ENCODE peak calls at places on chromosome 1, in eight cellular contexts. One of them, this sample, is unnamed.

GRCh38 chr1:229420765-229421164 is 13.1 kb downstream of the ACTA1 start:
- DNase-seq in B cell: no peak
- DNase-seq in H1: no peak
- DNase-seq in mucosa of descending colon: peak
- DNase-seq in kidney epithelial cell: no peak
- DNase-seq in lower lobe of right lung: no peak
- DNase-seq in right lobe of liver: no peak
- DNase-seq in SK-N-SH: no peak
- DNase-seq in this sample: no peak

GRCh38 chr1:160097911-160098851 is at the start of gene IGSF8:
- DNase-seq in B cell: peak
- DNase-seq in H1: no peak
- DNase-seq in mucosa of descending colon: peak
- DNase-seq in kidney epithelial cell: no peak
- DNase-seq in lower lobe of right lung: peak
- DNase-seq in right lobe of liver: peak
- DNase-seq in SK-N-SH: peak
- DNase-seq in this sample: peak

GRCh38 chr1:66176828-66177227 is 357.1 kb upstream of the SGIP1 start:
- DNase-seq in B cell: no peak
- DNase-seq in H1: no peak
- DNase-seq in mucosa of descending colon: no peak
- DNase-seq in kidney epithelial cell: no peak
- DNase-seq in lower lobe of right lung: no peak
- DNase-seq in right lobe of liver: no peak
- DNase-seq in SK-N-SH: no peak
- DNase-seq in this sample: no peak

GRCh38 chr1:9101510-9102146 is 27.3 kb downstream of the GPR157 start:
- DNase-seq in B cell: peak
- DNase-seq in H1: peak
- DNase-seq in mucosa of descending colon: peak
- DNase-seq in kidney epithelial cell: no peak
- DNase-seq in lower lobe of right lung: no peak
- DNase-seq in right lobe of liver: no peak
- DNase-seq in SK-N-SH: peak
- DNase-seq in this sample: peak

GRCh38 chr1:151221616-151222015 is 23.3 kb downstream of the PIP5K1A start:
- DNase-seq in B cell: no peak
- DNase-seq in H1: no peak
- DNase-seq in mucosa of descending colon: no peak
- DNase-seq in kidney epithelial cell: no peak
- DNase-seq in lower lobe of right lung: no peak
- DNase-seq in right lobe of liver: no peak
- DNase-seq in SK-N-SH: no peak
- DNase-seq in this sample: no peak

GRCh38 chr1:162706003-162706402 is 73.7 kb downstream of the DDR2 start:
- DNase-seq in B cell: no peak
- DNase-seq in H1: no peak
- DNase-seq in mucosa of descending colon: no peak
- DNase-seq in kidney epithelial cell: no peak
- DNase-seq in lower lobe of right lung: no peak
- DNase-seq in right lobe of liver: no peak
- DNase-seq in SK-N-SH: peak
- DNase-seq in this sample: no peak

GRCh38 chr1:212737559-212737958 is 37.9 kb upstream of the BATF3 start:
- DNase-seq in B cell: no peak
- DNase-seq in H1: no peak
- DNase-seq in mucosa of descending colon: no peak
- DNase-seq in kidney epithelial cell: no peak
- DNase-seq in lower lobe of right lung: no peak
- DNase-seq in right lobe of liver: no peak
- DNase-seq in SK-N-SH: no peak
- DNase-seq in this sample: no peak

GRCh38 chr1:196677781-196678509 is 26.1 kb downstream of the CFH start:
- DNase-seq in B cell: no peak
- DNase-seq in H1: no peak
- DNase-seq in mucosa of descending colon: no peak
- DNase-seq in kidney epithelial cell: no peak
- DNase-seq in lower lobe of right lung: no peak
- DNase-seq in right lobe of liver: no peak
- DNase-seq in SK-N-SH: no peak
- DNase-seq in this sample: no peak

GRCh38 chr1:232578681-232579195 is 51.2 kb downstream of the SIPA1L2 start:
- DNase-seq in B cell: no peak
- DNase-seq in H1: no peak
- DNase-seq in mucosa of descending colon: no peak
- DNase-seq in kidney epithelial cell: no peak
- DNase-seq in lower lobe of right lung: no peak
- DNase-seq in right lobe of liver: no peak
- DNase-seq in SK-N-SH: no peak
- DNase-seq in this sample: no peak

GRCh38 chr1:203069028-203069804 is 16.6 kb downstream of the MYOG start:
- DNase-seq in B cell: no peak
- DNase-seq in H1: no peak
- DNase-seq in mucosa of descending colon: no peak
- DNase-seq in kidney epithelial cell: no peak
- DNase-seq in lower lobe of right lung: no peak
- DNase-seq in right lobe of liver: no peak
- DNase-seq in SK-N-SH: peak
- DNase-seq in this sample: no peak

GRCh38 chr1:22750671-22751016 is 40.0 kb downstream of the EPHB2 start:
- DNase-seq in B cell: no peak
- DNase-seq in H1: no peak
- DNase-seq in mucosa of descending colon: no peak
- DNase-seq in kidney epithelial cell: no peak
- DNase-seq in lower lobe of right lung: no peak
- DNase-seq in right lobe of liver: no peak
- DNase-seq in SK-N-SH: no peak
- DNase-seq in this sample: no peak

GRCh38 chr1:230797376-230798186 is 50.4 kb downstream of the CAPN9 start:
- DNase-seq in B cell: no peak
- DNase-seq in H1: no peak
- DNase-seq in mucosa of descending colon: peak
- DNase-seq in kidney epithelial cell: peak
- DNase-seq in lower lobe of right lung: no peak
- DNase-seq in right lobe of liver: no peak
- DNase-seq in SK-N-SH: peak
- DNase-seq in this sample: no peak

GRCh38 chr1:44031051-44031899 is at the start of gene SLC6A9:
- DNase-seq in B cell: no peak
- DNase-seq in H1: peak
- DNase-seq in mucosa of descending colon: peak
- DNase-seq in kidney epithelial cell: no peak
- DNase-seq in lower lobe of right lung: peak
- DNase-seq in right lobe of liver: peak
- DNase-seq in SK-N-SH: peak
- DNase-seq in this sample: no peak

GRCh38 chr1:44030606-44031050 is 634 bp downstream of the SLC6A9 start:
- DNase-seq in B cell: peak
- DNase-seq in H1: no peak
- DNase-seq in mucosa of descending colon: no peak
- DNase-seq in kidney epithelial cell: no peak
- DNase-seq in lower lobe of right lung: no peak
- DNase-seq in right lobe of liver: no peak
- DNase-seq in SK-N-SH: peak
- DNase-seq in this sample: peak

GRCh38 chr1:44027320-44027719 is 3.9 kb downstream of the SLC6A9 start:
- DNase-seq in B cell: peak
- DNase-seq in H1: no peak
- DNase-seq in mucosa of descending colon: no peak
- DNase-seq in kidney epithelial cell: no peak
- DNase-seq in lower lobe of right lung: no peak
- DNase-seq in right lobe of liver: no peak
- DNase-seq in SK-N-SH: no peak
- DNase-seq in this sample: no peak

GRCh38 chr1:44029911-44030605 is 1.2 kb downstream of the SLC6A9 start:
- DNase-seq in B cell: peak
- DNase-seq in H1: no peak
- DNase-seq in mucosa of descending colon: peak
- DNase-seq in kidney epithelial cell: peak
- DNase-seq in lower lobe of right lung: peak
- DNase-seq in right lobe of liver: peak
- DNase-seq in SK-N-SH: peak
- DNase-seq in this sample: peak

DNA sequence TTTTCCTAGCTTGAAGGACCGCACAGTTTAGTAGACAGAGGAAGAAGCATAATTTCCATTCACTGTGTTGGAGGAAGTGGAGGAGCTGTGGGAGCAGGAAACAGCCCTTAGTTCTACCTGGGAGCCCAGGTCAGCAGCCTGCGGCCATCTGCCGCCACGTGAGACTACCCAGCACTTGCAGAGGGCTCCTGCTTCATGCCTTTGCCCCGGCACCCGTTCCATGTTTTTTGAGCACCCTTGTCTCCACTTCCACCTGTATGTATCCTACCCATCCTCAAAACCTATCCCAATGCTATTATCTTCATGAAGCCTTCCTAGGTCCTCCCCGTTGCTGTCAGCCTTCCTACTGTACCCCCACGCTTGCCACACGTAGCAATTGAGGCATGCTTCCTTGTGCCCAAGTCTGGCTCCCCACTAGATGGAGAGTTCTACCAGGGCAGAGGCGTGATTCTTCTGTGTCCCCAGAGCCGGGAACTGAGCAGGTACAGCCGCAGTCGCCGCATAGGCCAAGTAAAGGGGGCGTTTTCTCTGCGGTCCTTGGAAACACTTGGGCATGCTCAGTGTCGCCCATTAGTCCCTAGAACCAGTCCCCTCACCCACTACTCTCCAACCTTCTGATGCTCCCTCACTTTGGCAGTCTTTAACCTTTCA is 1.9 kb downstream of the SLC6A9 start:
- DNase-seq in B cell: peak
- DNase-seq in H1: no peak
- DNase-seq in mucosa of descending colon: no peak
- DNase-seq in kidney epithelial cell: no peak
- DNase-seq in lower lobe of right lung: no peak
- DNase-seq in right lobe of liver: no peak
- DNase-seq in SK-N-SH: peak
- DNase-seq in this sample: peak
- TF ChIP-seq CTCF in B cell: no peak
- TF ChIP-seq CTCF in H1: no peak
- TF ChIP-seq CTCF in mucosa of descending colon: no peak
- TF ChIP-seq CTCF in kidney epithelial cell: no peak
- TF ChIP-seq CTCF in lower lobe of right lung: no peak
- TF ChIP-seq CTCF in right lobe of liver: no peak
- TF ChIP-seq CTCF in SK-N-SH: no peak
- TF ChIP-seq CTCF in this sample: no peak

DNA sequence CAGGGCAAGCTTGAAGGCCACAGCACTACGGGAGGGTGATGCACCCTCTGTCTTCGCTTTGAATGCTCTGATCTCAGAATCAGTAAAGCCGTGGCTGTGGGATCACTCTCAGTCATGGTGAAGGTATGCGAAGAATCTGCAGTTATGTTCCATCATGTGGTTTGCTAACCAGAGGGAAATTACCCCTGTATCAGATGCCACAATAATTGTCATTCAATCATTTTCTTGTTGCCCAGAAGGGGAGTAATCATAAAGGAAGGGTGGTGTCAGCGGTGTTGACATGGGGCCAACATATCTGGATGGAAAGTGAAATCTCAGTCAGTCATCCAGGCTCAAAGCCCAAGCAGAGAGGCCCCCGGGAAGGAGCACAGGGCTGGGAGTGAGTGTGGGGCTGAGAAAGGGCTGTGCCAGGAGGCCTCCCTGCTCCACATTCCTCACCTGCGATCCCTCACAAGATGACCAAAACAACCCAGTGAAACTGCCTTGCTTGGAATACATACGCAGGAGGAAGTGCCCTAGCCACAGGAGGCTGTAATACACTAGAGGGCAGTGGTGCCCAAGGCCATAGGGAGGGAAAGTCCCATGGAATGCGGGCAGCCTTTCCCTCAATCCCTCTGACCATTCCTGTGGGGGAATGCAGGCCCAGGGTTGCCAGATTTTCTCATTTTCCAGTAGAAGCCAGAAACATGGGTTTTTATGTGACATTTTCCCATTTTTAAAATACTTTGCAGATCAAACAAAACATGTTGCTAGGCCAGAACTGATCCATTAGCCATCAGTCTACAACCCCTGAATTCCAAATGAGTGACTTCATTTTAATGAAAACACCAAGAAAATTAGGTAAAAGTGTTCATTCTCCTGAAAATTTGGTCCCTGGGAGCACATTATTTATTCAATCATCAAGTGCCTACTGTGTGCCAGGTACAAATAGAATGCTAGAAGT is 95.7 kb upstream of the VANGL1 start:
- DNase-seq in B cell: no peak
- DNase-seq in H1: peak
- DNase-seq in mucosa of descending colon: peak
- DNase-seq in kidney epithelial cell: peak
- DNase-seq in lower lobe of right lung: no peak
- DNase-seq in right lobe of liver: no peak
- DNase-seq in SK-N-SH: peak
- DNase-seq in this sample: peak
- TF ChIP-seq CTCF in B cell: no peak
- TF ChIP-seq CTCF in H1: peak
- TF ChIP-seq CTCF in mucosa of descending colon: peak
- TF ChIP-seq CTCF in kidney epithelial cell: peak
- TF ChIP-seq CTCF in lower lobe of right lung: peak
- TF ChIP-seq CTCF in right lobe of liver: peak
- TF ChIP-seq CTCF in SK-N-SH: peak
- TF ChIP-seq CTCF in this sample: peak

DNA sequence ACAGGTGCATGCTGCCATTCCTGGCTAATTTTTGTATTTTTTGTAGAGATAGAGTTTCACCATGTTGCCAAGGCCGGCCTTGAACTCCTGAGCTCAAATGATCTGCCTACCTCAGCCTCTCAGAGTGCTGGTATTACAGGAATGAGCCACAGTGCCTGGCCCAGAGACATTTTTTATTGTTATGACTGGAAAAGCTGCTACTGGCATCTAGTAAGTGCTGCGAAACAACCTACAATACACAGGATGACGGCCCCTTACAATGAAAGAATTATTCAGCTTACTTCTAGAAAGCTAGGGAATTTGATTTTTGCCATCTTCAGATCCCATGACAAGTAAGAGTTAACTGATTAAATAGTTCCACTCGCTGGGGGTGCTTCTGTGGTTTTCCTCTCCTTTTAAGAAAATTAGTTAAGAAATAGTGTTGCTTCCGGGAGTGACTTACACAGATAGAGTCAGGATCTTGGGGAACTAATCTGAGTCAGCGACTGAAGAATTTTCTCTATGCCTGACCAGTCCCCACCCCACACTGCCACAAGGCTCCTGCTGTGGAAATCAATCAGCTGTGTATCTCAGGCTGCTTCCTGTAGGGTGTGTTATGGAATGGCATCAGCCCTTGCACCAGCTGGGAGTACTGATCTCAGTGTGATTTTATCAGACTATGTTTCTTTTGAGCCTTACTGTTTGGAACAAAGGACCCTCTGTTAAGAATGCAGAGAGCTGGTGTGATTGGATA is 93.0 kb upstream of the BMP8A start:
- DNase-seq in B cell: no peak
- DNase-seq in H1: no peak
- DNase-seq in mucosa of descending colon: peak
- DNase-seq in kidney epithelial cell: peak
- DNase-seq in lower lobe of right lung: peak
- DNase-seq in right lobe of liver: no peak
- DNase-seq in SK-N-SH: peak
- DNase-seq in this sample: no peak
- TF ChIP-seq CTCF in B cell: no peak
- TF ChIP-seq CTCF in H1: no peak
- TF ChIP-seq CTCF in mucosa of descending colon: no peak
- TF ChIP-seq CTCF in kidney epithelial cell: peak
- TF ChIP-seq CTCF in lower lobe of right lung: no peak
- TF ChIP-seq CTCF in right lobe of liver: no peak
- TF ChIP-seq CTCF in SK-N-SH: no peak
- TF ChIP-seq CTCF in this sample: no peak

GRCh38 chr1:209199822-209200221 is 383.7 kb upstream of the CAMK1G start:
- DNase-seq in B cell: no peak
- DNase-seq in H1: peak
- DNase-seq in mucosa of descending colon: peak
- DNase-seq in kidney epithelial cell: no peak
- DNase-seq in lower lobe of right lung: no peak
- DNase-seq in right lobe of liver: no peak
- DNase-seq in SK-N-SH: no peak
- DNase-seq in this sample: no peak
- TF ChIP-seq CTCF in B cell: no peak
- TF ChIP-seq CTCF in H1: peak
- TF ChIP-seq CTCF in mucosa of descending colon: no peak
- TF ChIP-seq CTCF in kidney epithelial cell: peak
- TF ChIP-seq CTCF in lower lobe of right lung: no peak
- TF ChIP-seq CTCF in right lobe of liver: no peak
- TF ChIP-seq CTCF in SK-N-SH: no peak
- TF ChIP-seq CTCF in this sample: no peak

This sample was measured in GM10248.